ENCODE peak calls at places on chromosome 5, in six cellular contexts. One of them, this sample, is unnamed.

GRCh38 chr5:149046196-149046829 is 16.5 kb downstream of the SH3TC2 start:
- DNase-seq in left colon: no peak
- DNase-seq in effector memory CD4-positive, alpha-beta T cell: no peak
- DNase-seq in Caco-2: no peak
- DNase-seq in HTR-8/SVneo: no peak
- DNase-seq in GM12878: no peak
- DNase-seq in this sample: no peak

GRCh38 chr5:80191991-80192398 is 63.9 kb downstream of the SERINC5 start:
- DNase-seq in GM12878: no peak
- DNase-seq in HTR-8/SVneo: no peak
- DNase-seq in left colon: no peak
- DNase-seq in Caco-2: no peak
- DNase-seq in effector memory CD4-positive, alpha-beta T cell: no peak
- DNase-seq in this sample: no peak

GRCh38 chr5:59533730-59534108 is 359.8 kb downstream of the PDE4D start:
- DNase-seq in Caco-2: no peak
- DNase-seq in effector memory CD4-positive, alpha-beta T cell: no peak
- DNase-seq in left colon: no peak
- DNase-seq in HTR-8/SVneo: no peak
- DNase-seq in GM12878: no peak
- DNase-seq in this sample: no peak

GRCh38 chr5:40271476-40271875 is 408.2 kb upstream of the PTGER4 start:
- DNase-seq in effector memory CD4-positive, alpha-beta T cell: no peak
- DNase-seq in HTR-8/SVneo: no peak
- DNase-seq in Caco-2: no peak
- DNase-seq in GM12878: no peak
- DNase-seq in left colon: no peak
- DNase-seq in this sample: no peak

GRCh38 chr5:160869962-160870521 is 18.0 kb upstream of the ATP10B start:
- DNase-seq in left colon: no peak
- DNase-seq in GM12878: no peak
- DNase-seq in HTR-8/SVneo: no peak
- DNase-seq in Caco-2: no peak
- DNase-seq in effector memory CD4-positive, alpha-beta T cell: no peak
- DNase-seq in this sample: peak; percentile 23

GRCh38 chr5:67012241-67012640 is 184.4 kb downstream of the CD180 start:
- DNase-seq in GM12878: no peak
- DNase-seq in HTR-8/SVneo: no peak
- DNase-seq in effector memory CD4-positive, alpha-beta T cell: no peak
- DNase-seq in Caco-2: no peak
- DNase-seq in left colon: no peak
- DNase-seq in this sample: no peak

GRCh38 chr5:151696470-151697061 is 9.9 kb upstream of the SPARC start:
- DNase-seq in left colon: peak; percentile 42
- DNase-seq in Caco-2: no peak
- DNase-seq in GM12878: no peak
- DNase-seq in HTR-8/SVneo: peak; percentile 82
- DNase-seq in effector memory CD4-positive, alpha-beta T cell: no peak
- DNase-seq in this sample: peak; percentile 88

GRCh38 chr5:88656196-88656935 is 226.6 kb downstream of the MEF2C start:
- DNase-seq in left colon: no peak
- DNase-seq in GM12878: no peak
- DNase-seq in Caco-2: no peak
- DNase-seq in HTR-8/SVneo: no peak
- DNase-seq in effector memory CD4-positive, alpha-beta T cell: no peak
- DNase-seq in this sample: no peak

GRCh38 chr5:6505779-6506557 is 57.3 kb downstream of the UBE2QL1 start:
- DNase-seq in effector memory CD4-positive, alpha-beta T cell: no peak
- DNase-seq in Caco-2: no peak
- DNase-seq in HTR-8/SVneo: no peak
- DNase-seq in left colon: no peak
- DNase-seq in GM12878: no peak
- DNase-seq in this sample: no peak

GRCh38 chr5:78843436-78843835 is 141.7 kb downstream of the ARSB start:
- DNase-seq in GM12878: no peak
- DNase-seq in HTR-8/SVneo: no peak
- DNase-seq in left colon: no peak
- DNase-seq in effector memory CD4-positive, alpha-beta T cell: no peak
- DNase-seq in Caco-2: no peak
- DNase-seq in this sample: no peak

GRCh38 chr5:94094793-94095441 is 353.5 kb upstream of the POU5F2 start:
- DNase-seq in HTR-8/SVneo: no peak
- DNase-seq in effector memory CD4-positive, alpha-beta T cell: no peak
- DNase-seq in left colon: no peak
- DNase-seq in GM12878: no peak
- DNase-seq in Caco-2: peak; percentile 86
- DNase-seq in this sample: no peak

GRCh38 chr5:51466214-51466613 is 83.0 kb downstream of the ISL1 start:
- DNase-seq in effector memory CD4-positive, alpha-beta T cell: no peak
- DNase-seq in left colon: no peak
- DNase-seq in GM12878: no peak
- DNase-seq in Caco-2: no peak
- DNase-seq in HTR-8/SVneo: no peak
- DNase-seq in this sample: no peak

GRCh38 chr5:147902606-147903115 is 3.7 kb downstream of the C5orf46 start:
- DNase-seq in Caco-2: no peak
- DNase-seq in HTR-8/SVneo: no peak
- DNase-seq in effector memory CD4-positive, alpha-beta T cell: no peak
- DNase-seq in left colon: no peak
- DNase-seq in GM12878: no peak
- DNase-seq in this sample: no peak

GRCh38 chr5:36414869-36415282 is 113.2 kb upstream of the RANBP3L start:
- DNase-seq in HTR-8/SVneo: peak; percentile 77
- DNase-seq in effector memory CD4-positive, alpha-beta T cell: no peak
- DNase-seq in left colon: no peak
- DNase-seq in GM12878: no peak
- DNase-seq in Caco-2: peak; percentile 51
- DNase-seq in this sample: peak; percentile 15

GRCh38 chr5:886051-886450 is 6.5 kb downstream of the BRD9 start:
- DNase-seq in Caco-2: no peak
- DNase-seq in HTR-8/SVneo: no peak
- DNase-seq in left colon: no peak
- DNase-seq in GM12878: no peak
- DNase-seq in effector memory CD4-positive, alpha-beta T cell: no peak
- DNase-seq in this sample: no peak

GRCh38 chr5:175847503-175847902 is 23.9 kb upstream of the CPLX2 start:
- DNase-seq in HTR-8/SVneo: no peak
- DNase-seq in Caco-2: peak; percentile 18
- DNase-seq in effector memory CD4-positive, alpha-beta T cell: no peak
- DNase-seq in GM12878: no peak
- DNase-seq in left colon: no peak
- DNase-seq in this sample: no peak

GRCh38 chr5:35282805-35283204 is 52.5 kb upstream of the PRLR start:
- DNase-seq in left colon: no peak
- DNase-seq in effector memory CD4-positive, alpha-beta T cell: no peak
- DNase-seq in GM12878: no peak
- DNase-seq in Caco-2: no peak
- DNase-seq in HTR-8/SVneo: no peak
- DNase-seq in this sample: no peak

GRCh38 chr5:126438871-126439270 is 15.7 kb downstream of the GRAMD2B start:
- DNase-seq in GM12878: no peak
- DNase-seq in effector memory CD4-positive, alpha-beta T cell: no peak
- DNase-seq in HTR-8/SVneo: no peak
- DNase-seq in left colon: no peak
- DNase-seq in Caco-2: no peak
- DNase-seq in this sample: no peak

GRCh38 chr5:102794047-102794446 is 38.9 kb downstream of the PAM start:
- DNase-seq in left colon: no peak
- DNase-seq in GM12878: no peak
- DNase-seq in HTR-8/SVneo: no peak
- DNase-seq in effector memory CD4-positive, alpha-beta T cell: no peak
- DNase-seq in Caco-2: no peak
- DNase-seq in this sample: no peak

GRCh38 chr5:176620333-176620981 is 9.9 kb downstream of the SNCB start:
- DNase-seq in GM12878: no peak
- DNase-seq in left colon: no peak
- DNase-seq in HTR-8/SVneo: no peak
- DNase-seq in effector memory CD4-positive, alpha-beta T cell: no peak
- DNase-seq in Caco-2: no peak
- DNase-seq in this sample: no peak

GRCh38 chr5:179137643-179138567 is 77.7 kb downstream of the ZNF354C start:
- DNase-seq in effector memory CD4-positive, alpha-beta T cell: no peak
- DNase-seq in GM12878: no peak
- DNase-seq in HTR-8/SVneo: no peak
- DNase-seq in left colon: no peak
- DNase-seq in Caco-2: no peak
- DNase-seq in this sample: no peak

GRCh38 chr5:111762895-111763294 is 5.9 kb upstream of the NREP start:
- DNase-seq in Caco-2: no peak
- DNase-seq in effector memory CD4-positive, alpha-beta T cell: no peak
- DNase-seq in GM12878: no peak
- DNase-seq in HTR-8/SVneo: no peak
- DNase-seq in left colon: no peak
- DNase-seq in this sample: no peak

GRCh38 chr5:123119334-123119986 is 30.4 kb downstream of the PRDM6 start:
- DNase-seq in effector memory CD4-positive, alpha-beta T cell: no peak
- DNase-seq in GM12878: no peak
- DNase-seq in Caco-2: peak; percentile 90
- DNase-seq in left colon: no peak
- DNase-seq in HTR-8/SVneo: peak; percentile 67
- DNase-seq in this sample: no peak

GRCh38 chr5:372911-373709 is 51.6 kb downstream of the AHRR start:
- DNase-seq in HTR-8/SVneo: peak; percentile 49
- DNase-seq in Caco-2: no peak
- DNase-seq in effector memory CD4-positive, alpha-beta T cell: no peak
- DNase-seq in GM12878: no peak
- DNase-seq in left colon: peak; percentile 25
- DNase-seq in this sample: no peak

GRCh38 chr5:96517294-96517693 is 84.2 kb upstream of the PCSK1 start:
- DNase-seq in effector memory CD4-positive, alpha-beta T cell: no peak
- DNase-seq in left colon: no peak
- DNase-seq in Caco-2: no peak
- DNase-seq in HTR-8/SVneo: no peak
- DNase-seq in GM12878: no peak
- DNase-seq in this sample: no peak

GRCh38 chr5:102772273-102772672 is 17.2 kb downstream of the PAM start:
- DNase-seq in left colon: no peak
- DNase-seq in GM12878: no peak
- DNase-seq in effector memory CD4-positive, alpha-beta T cell: no peak
- DNase-seq in HTR-8/SVneo: no peak
- DNase-seq in Caco-2: no peak
- DNase-seq in this sample: no peak

This sample was measured in SK-N-DZ.